ENCODE peak calls at places on chromosome 21, in four cellular contexts. L is brain microvascular endothelial cell, Q is GM23248, U is SK-N-MC. B is an unnamed sample. For H3K36me3, the result is how much of the 10 kb centered on the place peaks cover.

GRCh38 chr21:15001773-15002647 is 62.8 kb downstream of the NRIP1 start:
- DNase-seq in U (no peak), L (no peak), Q (no peak), B (no peak)

GRCh38 chr21:43345746-43346409 is 81.1 kb downstream of the SIK1 start:
- DNase-seq in Q (peak), L (peak), U (no peak), B (peak)

GRCh38 chr21:26433386-26433785 is 139.7 kb downstream of the CYYR1 start:
- DNase-seq in L (no peak), U (no peak), Q (peak), B (peak)

GRCh38 chr21:31731802-31732537 is at the start of gene SCAF4:
- DNase-seq in Q (peak), L (peak), U (no peak), B (peak)

GRCh38 chr21:18244721-18245486 is at the start of gene CHODL:
- DNase-seq in Q (no peak), L (no peak), U (no peak), B (peak)

GRCh38 chr21:36663033-36663855 is 35.7 kb upstream of the SIM2 start:
- DNase-seq in U (no peak), L (no peak), Q (peak), B (no peak)

GRCh38 chr21:17802568-17802967 is 16.6 kb downstream of the C21orf91 start:
- DNase-seq in L (peak), Q (peak), U (no peak), B (no peak)

GRCh38 chr21:25837545-25838263 is 102.9 kb downstream of the GABPA start:
- DNase-seq in U (peak), Q (peak), L (peak), B (no peak)

GRCh38 chr21:34243562-34243961 is 120.2 kb upstream of the KCNE2 start:
- DNase-seq in U (peak), Q (peak), L (no peak), B (no peak)

GRCh38 chr21:46667191-46667734 is 31.8 kb downstream of the PRMT2 start:
- DNase-seq in Q (peak), L (peak), U (no peak), B (no peak)

GRCh38 chr21:17853393-17854275 is 34.5 kb upstream of the C21orf91 start:
- DNase-seq in L (no peak), U (no peak), Q (no peak), B (no peak)

GRCh38 chr21:36966066-36966845 is at the start of gene HLCS:
- DNase-seq in L (peak), Q (peak), U (no peak), B (peak)

GRCh38 chr21:45356251-45356650 is 48.7 kb upstream of the COL18A1 start:
- DNase-seq in L (no peak), Q (no peak), U (no peak), B (no peak)
- H3K4me3 ChIP-seq in L (no peak), Q (no peak), U (no peak), B (no peak)

GRCh38 chr21:29064850-29065481 is 8.5 kb downstream of the CCT8 start:
- DNase-seq in U (no peak), L (no peak), Q (no peak), B (no peak)
- H3K36me3 ChIP-seq in U (half or more), L (half or more), Q (half or more), B (half or more)

DNA sequence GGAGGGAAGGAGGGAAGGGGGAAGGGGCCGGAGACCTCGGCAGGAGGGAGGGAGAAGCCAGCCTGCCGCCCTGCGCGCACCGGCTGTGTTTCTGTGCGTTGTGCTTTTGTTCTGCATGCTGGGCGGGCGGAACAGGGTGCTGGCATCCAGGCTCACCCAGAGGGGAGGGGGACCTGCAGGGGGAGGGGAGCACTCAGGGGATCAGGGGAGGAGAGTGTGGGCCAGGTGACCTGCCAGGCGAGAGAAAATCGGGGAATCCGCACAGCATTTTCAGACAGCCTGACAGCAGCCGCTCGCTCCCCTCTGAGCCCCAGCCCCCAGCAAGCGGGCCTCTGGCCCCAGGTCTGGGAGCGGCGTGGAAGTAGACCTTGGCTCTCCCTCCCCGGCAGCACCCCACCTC is 54.7 kb downstream of the RIPK4 start:
- DNase-seq in U (no peak), Q (no peak), L (no peak), B (no peak)
- H3K4me3 ChIP-seq in U (no peak), Q (no peak), L (no peak), B (no peak)

DNA sequence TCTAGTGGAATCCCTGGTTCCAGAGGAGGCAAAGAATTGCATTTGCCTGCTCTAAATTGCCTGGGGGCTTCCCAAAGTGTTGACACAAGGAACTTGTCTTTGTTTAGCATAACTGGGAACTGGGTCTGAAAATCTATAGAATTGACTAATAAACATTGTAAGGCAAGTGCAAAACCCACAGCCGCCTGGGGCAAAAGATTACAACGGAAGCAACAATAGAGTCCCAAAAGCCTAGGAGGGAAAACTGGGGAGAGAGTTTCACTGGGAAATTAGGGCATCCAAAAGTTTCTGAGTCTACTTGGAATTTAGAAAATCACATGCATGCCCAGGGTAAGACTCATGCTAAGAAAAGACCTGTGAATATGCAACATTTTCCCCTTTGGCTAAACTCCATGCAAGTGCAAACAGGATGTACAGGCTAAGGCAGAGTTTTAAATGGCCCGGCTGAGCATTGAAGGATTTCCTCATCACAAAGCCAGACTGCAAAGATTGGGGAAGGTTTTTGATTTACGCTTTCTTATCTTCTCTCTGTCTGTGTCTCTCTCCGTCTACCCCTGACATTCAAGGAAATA is 725.3 kb upstream of the NCAM2 start:
- DNase-seq in Q (no peak), L (no peak), U (peak), B (no peak)
- H3K36me3 ChIP-seq in Q (under half), L (under half), U (under half), B (under half)

GRCh38 chr21:38420140-38420539 is 78.1 kb downstream of the ERG start:
- DNase-seq in Q (no peak), L (no peak), U (no peak), B (no peak)
- H3K4me3 ChIP-seq in Q (no peak), L (no peak), U (no peak), B (no peak)

DNA sequence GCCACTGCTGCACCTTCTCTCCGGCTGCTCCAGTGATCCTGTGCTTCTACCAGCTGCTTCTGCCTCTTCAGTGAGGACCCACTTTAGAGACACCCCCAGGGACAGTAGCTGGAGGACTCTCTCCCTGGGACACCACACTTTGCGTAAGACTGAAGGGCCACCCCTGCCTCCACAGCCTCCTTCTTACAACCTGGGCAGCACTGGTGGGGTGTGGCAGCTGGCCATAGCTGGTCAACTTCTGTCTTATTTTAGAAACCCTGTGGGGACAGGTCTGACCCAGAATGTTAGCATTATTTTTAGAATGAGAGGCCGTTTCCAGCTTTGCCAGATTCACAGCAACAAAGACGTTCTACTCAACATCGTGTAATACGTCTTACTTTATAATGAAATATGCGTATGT is 1.1 kb upstream of the KRTAP10-9 start:
- DNase-seq in Q (no peak), U (no peak), L (no peak), B (no peak)
- H3K36me3 ChIP-seq in Q (under half), U (under half), L (under half), B (under half)

GRCh38 chr21:38806153-38806941 is 618 bp downstream of the ETS2 start:
- DNase-seq in U (no peak), L (no peak), Q (peak), B (peak)

GRCh38 chr21:38807481-38807880 is 1.8 kb downstream of the ETS2 start:
- DNase-seq in L (no peak), U (no peak), Q (peak), B (no peak)

GRCh38 chr21:38805282-38806152 is at the start of gene ETS2:
- DNase-seq in Q (peak), L (peak), U (no peak), B (peak)

GRCh38 chr21:38807987-38808386 is 2.3 kb downstream of the ETS2 start:
- DNase-seq in L (no peak), U (no peak), Q (no peak), B (no peak)

DNA sequence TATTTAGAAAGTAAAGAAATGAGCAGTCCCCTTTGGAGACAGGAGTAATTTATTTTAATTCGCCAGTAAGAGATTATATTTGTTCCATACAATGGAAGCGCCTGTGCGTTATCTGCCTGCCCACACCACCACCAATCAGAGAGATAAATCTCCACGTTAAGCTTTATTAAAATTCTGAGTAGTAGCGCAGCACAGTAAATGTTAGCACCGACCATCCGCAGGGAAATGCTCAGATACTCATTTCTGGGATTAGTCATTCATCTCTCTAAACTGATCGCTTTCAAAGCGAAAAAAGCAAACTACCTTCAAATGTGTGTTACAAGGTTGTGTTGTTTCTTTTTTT is 1.2 kb downstream of the ETS2 start:
- DNase-seq in U (no peak), L (peak), Q (peak), B (no peak)
- H3K4me3 ChIP-seq in U (peak), L (peak), Q (peak), B (peak)

GRCh38 chr21:45485686-45486442 is 56.4 kb downstream of the SLC19A1 start:
- DNase-seq in L (no peak), Q (no peak), U (no peak), B (no peak)

GRCh38 chr21:45486443-45487160 is 55.6 kb downstream of the SLC19A1 start:
- DNase-seq in U (no peak), L (no peak), Q (no peak), B (no peak)

GRCh38 chr21:45482899-45483821 is 59.1 kb downstream of the SLC19A1 start:
- DNase-seq in Q (no peak), L (no peak), U (no peak), B (no peak)

GRCh38 chr21:45481977-45482898 is 60.0 kb downstream of the SLC19A1 start:
- DNase-seq in U (no peak), Q (no peak), L (no peak), B (no peak)

GRCh38 chr21:45484318-45484717 is 57.9 kb downstream of the SLC19A1 start:
- DNase-seq in L (no peak), U (no peak), Q (no peak), B (no peak)
- H3K36me3 ChIP-seq in L (half or more), U (under half), Q (under half), B (under half)

DNA sequence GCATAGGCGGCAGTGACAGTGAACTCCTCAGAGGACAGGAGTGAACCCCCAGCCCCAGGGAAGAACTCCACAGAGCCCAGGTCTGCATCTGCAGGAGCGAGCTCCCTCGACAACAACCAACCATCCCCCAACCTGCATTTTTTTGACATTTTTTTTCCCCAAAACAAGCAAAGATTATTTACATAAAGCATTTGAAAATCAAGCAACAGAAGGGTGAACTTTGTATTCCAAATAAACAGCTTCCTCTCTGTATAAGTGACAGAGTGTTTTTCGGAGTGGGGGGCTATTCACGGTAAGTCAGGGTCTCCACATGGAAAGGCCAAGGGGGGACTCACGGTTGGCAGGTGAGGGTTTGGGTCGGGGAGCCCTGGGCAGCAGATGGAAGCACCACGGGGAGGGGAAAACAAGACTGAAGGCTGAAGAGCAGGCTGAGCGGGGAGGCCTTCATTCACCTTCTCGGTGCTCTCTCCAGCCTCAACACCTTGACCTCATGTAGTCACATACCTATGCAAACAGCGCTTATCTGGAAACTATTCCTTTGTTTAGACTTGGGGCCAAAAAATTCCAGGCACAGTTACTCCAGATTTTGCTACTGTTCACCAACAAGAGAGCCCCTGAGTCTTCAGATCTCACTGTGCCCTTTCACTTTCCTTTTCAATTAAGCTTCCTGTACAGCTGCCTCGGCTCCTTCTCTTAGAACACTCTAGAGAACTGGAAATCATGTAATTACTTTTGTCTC is 27.6 kb downstream of the C2CD2 start:
- DNase-seq in U (no peak), Q (peak), L (peak), B (no peak)
- H3K4me3 ChIP-seq in U (peak), Q (peak), L (peak), B (no peak)

DNA sequence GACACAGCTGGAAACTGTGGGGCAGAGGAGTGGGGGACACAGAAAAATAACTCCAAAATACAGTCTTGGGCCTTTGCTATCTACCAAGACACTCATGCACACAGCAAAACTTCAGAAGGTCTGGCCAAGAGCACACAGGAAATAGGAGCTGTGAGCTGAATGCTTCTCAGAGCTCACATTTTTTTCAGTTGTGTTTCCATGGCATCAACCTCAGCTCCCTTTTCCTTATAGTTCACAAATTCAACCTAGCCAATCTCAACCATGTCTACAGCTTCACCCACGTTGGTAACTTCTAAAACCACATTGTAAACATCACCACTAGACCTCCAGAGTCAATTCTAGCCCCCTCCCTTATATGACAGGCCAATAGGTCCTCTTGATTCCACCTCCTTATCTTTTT is 19.6 kb upstream of the SYNJ1 start:
- DNase-seq in U (no peak), L (no peak), Q (no peak), B (no peak)
- H3K36me3 ChIP-seq in U (half or more), L (under half), Q (half or more), B (half or more)

B was measured in MG63.